ENCODE peak calls at places on chromosomes 12 and 14, in eight cellular contexts. F, M, N, W, G, J, X and S are unnamed samples.

GRCh38 chr14:74983343-74983742 is 19.4 kb upstream of the EIF2B2 start:
- DNase-seq in F (no peak), M (no peak), N (no peak), W (no peak), G (no peak), J (peak), X (no peak), S (peak)

GRCh38 chr12:49703647-49704137 is 3.5 kb downstream of the FMNL3 start:
- DNase-seq in F (peak), M (peak), N (no peak), W (no peak), G (no peak), J (peak), X (no peak), S (peak)

GRCh38 chr12:108341356-108341755 is 2.2 kb upstream of the CMKLR1 start:
- DNase-seq in F (no peak), M (no peak), N (no peak), W (no peak), G (no peak), J (no peak), X (no peak), S (no peak)

GRCh38 chr12:131803995-131804521 is 24.1 kb upstream of the MMP17 start:
- DNase-seq in F (peak), M (no peak), N (no peak), W (no peak), G (no peak), J (peak), X (no peak), S (no peak)

GRCh38 chr14:81224222-81224621 is 3.5 kb upstream of the GTF2A1 start:
- DNase-seq in F (no peak), M (no peak), N (no peak), W (no peak), G (no peak), J (no peak), X (no peak), S (no peak)

GRCh38 chr12:45284096-45284901 is 68.4 kb downstream of the ANO6 start:
- DNase-seq in F (peak), M (no peak), N (no peak), W (no peak), G (no peak), J (peak), X (no peak), S (no peak)

GRCh38 chr12:103743788-103744187 is 97.2 kb downstream of the NT5DC3 start:
- DNase-seq in F (no peak), M (no peak), N (no peak), W (no peak), G (no peak), J (no peak), X (no peak), S (no peak)

GRCh38 chr14:90491868-90492560 is 95.2 kb downstream of the CALM1 start:
- DNase-seq in F (peak), M (no peak), N (no peak), W (no peak), G (no peak), J (no peak), X (no peak), S (no peak)

GRCh38 chr12:68224613-68225285 is 861 bp downstream of the IL26 start:
- DNase-seq in F (peak), M (no peak), N (no peak), W (no peak), G (no peak), J (peak), X (no peak), S (no peak)

GRCh38 chr12:105352049-105352448 is 21.6 kb downstream of the C12orf75 start:
- DNase-seq in F (no peak), M (no peak), N (no peak), W (no peak), G (no peak), J (no peak), X (no peak), S (no peak)

GRCh38 chr14:95535226-95536021 is 574 bp downstream of the GLRX5 start:
- DNase-seq in F (peak), M (no peak), N (no peak), W (no peak), G (no peak), J (no peak), X (no peak), S (peak)

GRCh38 chr14:69886843-69887242 is 7.6 kb downstream of the SMOC1 start:
- DNase-seq in F (peak), M (no peak), N (no peak), W (no peak), G (no peak), J (no peak), X (no peak), S (no peak)

GRCh38 chr14:50321009-50321660 is 9.0 kb downstream of the DMAC2L start:
- DNase-seq in F (peak), M (peak), N (peak), W (peak), G (peak), J (peak), X (no peak), S (peak)

GRCh38 chr12:12705833-12706520 is 10.0 kb upstream of the GPR19 start:
- DNase-seq in F (no peak), M (peak), N (peak), W (no peak), G (no peak), J (peak), X (no peak), S (peak)

GRCh38 chr12:103571286-103571685 is 15.8 kb upstream of the STAB2 start:
- DNase-seq in F (no peak), M (no peak), N (no peak), W (no peak), G (no peak), J (no peak), X (peak), S (no peak)

GRCh38 chr14:84458881-84459280 is 1071.1 kb upstream of the FLRT2 start:
- DNase-seq in F (no peak), M (no peak), N (no peak), W (no peak), G (no peak), J (no peak), X (no peak), S (no peak)